ENCODE peak calls at places on chromosomes 16 and 17, in five cellular contexts. W, B, S, G and O are unnamed samples.

GRCh38 chr16:53546988-53547391 is 44.0 kb upstream of the AKTIP start:
- DNase-seq in W (no peak), B (no peak), G (no peak), S (peak; percentile 45), O (no peak)

GRCh38 chr17:336110-337021 is 16.2 kb downstream of the RPH3AL start:
- DNase-seq in S (no peak), G (peak; percentile 71), W (no peak), B (peak; percentile 80), O (no peak)

GRCh38 chr17:7817643-7817964 is 16.4 kb upstream of the KDM6B start:
- DNase-seq in W (no peak), G (no peak), B (no peak), S (no peak), O (no peak)

GRCh38 chr17:70029019-70029767 is 45.8 kb upstream of the KCNJ16 start:
- DNase-seq in G (no peak), S (no peak), B (no peak), W (no peak), O (no peak)

GRCh38 chr16:10922328-10923145 is 19.7 kb downstream of the DEXI start:
- DNase-seq in G (peak; percentile 80), S (no peak), B (peak; percentile 83), W (no peak), O (peak; percentile 54)

GRCh38 chr17:27466748-27467375 is 10.6 kb downstream of the KSR1 start:
- DNase-seq in G (no peak), S (no peak), B (no peak), W (no peak), O (no peak)

GRCh38 chr16:88387941-88388627 is 5.3 kb downstream of the ZNF469 start:
- DNase-seq in B (no peak), W (no peak), S (peak; percentile 29), G (no peak), O (peak; percentile 21)

GRCh38 chr16:17776888-17777287 is 306.1 kb upstream of the XYLT1 start:
- DNase-seq in S (no peak), B (no peak), G (no peak), W (no peak), O (no peak)

GRCh38 chr17:13562271-13562800 is 39.4 kb downstream of the HS3ST3A1 start:
- DNase-seq in S (peak; percentile 26), B (peak; percentile 60), W (no peak), G (peak; percentile 29), O (peak; percentile 94)

GRCh38 chr16:24540575-24541240 is 1.3 kb downstream of the RBBP6 start:
- DNase-seq in W (peak; percentile 72), S (peak; percentile 28), G (no peak), B (no peak), O (peak; percentile 34)

GRCh38 chr17:76506408-76507328 is 5.4 kb upstream of the RHBDF2 start:
- DNase-seq in B (peak; percentile 85), W (peak; percentile 90), S (peak; percentile 68), G (peak; percentile 93), O (peak; percentile 74)

GRCh38 chr17:57911021-57911420 is 44.2 kb downstream of the CUEDC1 start:
- DNase-seq in B (no peak), S (no peak), G (no peak), W (no peak), O (no peak)

GRCh38 chr16:88526008-88526905 is 43.9 kb upstream of the ZC3H18 start:
- DNase-seq in B (no peak), S (no peak), W (no peak), G (no peak), O (no peak)

GRCh38 chr17:73191443-73192218 is 1.2 kb upstream of the COG1 start:
- DNase-seq in W (peak; percentile 88), G (peak; percentile 44), S (peak; percentile 77), B (peak; percentile 65), O (peak; percentile 79)

GRCh38 chr16:58501242-58502131 is 1.5 kb downstream of the NDRG4 start:
- DNase-seq in W (peak; percentile 62), S (peak; percentile 20), G (no peak), B (no peak), O (no peak)

GRCh38 chr17:8467527-8467926 is 31.8 kb downstream of the NDEL1 start:
- DNase-seq in W (no peak), B (no peak), S (no peak), G (no peak), O (no peak)

GRCh38 chr16:88012360-88012759 is 61.1 kb downstream of the BANP start:
- DNase-seq in W (no peak), B (no peak), G (no peak), S (no peak), O (no peak)

GRCh38 chr17:79778504-79779087 is 648 bp downstream of the CBX2 start:
- DNase-seq in B (no peak), S (no peak), G (no peak), W (peak; percentile 65), O (peak; percentile 20)
- TF ChIP-seq CTCF in B (no peak), S (no peak), G (no peak), W (peak; percentile 58), O (no peak)

GRCh38 chr17:80984749-80985148 is 6.9 kb upstream of the CHMP6 start:
- DNase-seq in S (peak; percentile 61), B (no peak), G (no peak), W (no peak), O (peak; percentile 46)
- TF ChIP-seq CTCF in S (no peak), B (no peak), G (no peak), W (no peak), O (no peak)

GRCh38 chr17:33561935-33562334 is 268.8 kb upstream of the ASIC2 start:
- DNase-seq in G (no peak), W (no peak), B (no peak), S (no peak), O (no peak)

GRCh38 chr17:33560165-33560564 is 267.1 kb upstream of the ASIC2 start:
- DNase-seq in W (no peak), S (no peak), G (no peak), B (no peak), O (no peak)

GRCh38 chr17:33564146-33564545 is 271.1 kb upstream of the ASIC2 start:
- DNase-seq in S (no peak), G (no peak), W (no peak), B (no peak), O (no peak)

GRCh38 chr17:33560871-33561270 is 267.8 kb upstream of the ASIC2 start:
- DNase-seq in G (no peak), B (no peak), S (no peak), W (no peak), O (no peak)

DNA sequence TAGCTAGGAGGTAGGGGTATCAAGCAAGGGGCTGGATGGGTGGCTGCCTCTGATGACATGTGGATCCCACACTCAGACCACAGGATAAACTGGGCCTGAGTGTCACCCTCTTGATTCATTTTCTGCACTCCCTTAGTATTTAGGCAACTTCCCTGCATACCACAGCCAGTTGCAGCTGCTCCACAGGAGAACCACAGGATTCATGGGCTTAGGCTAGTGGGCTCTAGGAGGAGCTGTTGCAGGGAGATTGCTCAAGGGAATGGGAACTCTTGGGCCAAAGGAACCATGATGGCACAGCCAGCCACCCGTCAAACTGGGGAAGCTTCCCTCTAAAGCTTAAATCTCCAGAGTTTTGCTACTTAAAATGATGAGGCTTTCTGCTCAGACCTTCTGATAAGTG is 269.7 kb upstream of the ASIC2 start:
- DNase-seq in W (no peak), S (no peak), G (no peak), B (no peak), O (no peak)
- TF ChIP-seq CTCF in W (no peak), S (no peak), G (no peak), B (peak; percentile 10), O (no peak)

DNA sequence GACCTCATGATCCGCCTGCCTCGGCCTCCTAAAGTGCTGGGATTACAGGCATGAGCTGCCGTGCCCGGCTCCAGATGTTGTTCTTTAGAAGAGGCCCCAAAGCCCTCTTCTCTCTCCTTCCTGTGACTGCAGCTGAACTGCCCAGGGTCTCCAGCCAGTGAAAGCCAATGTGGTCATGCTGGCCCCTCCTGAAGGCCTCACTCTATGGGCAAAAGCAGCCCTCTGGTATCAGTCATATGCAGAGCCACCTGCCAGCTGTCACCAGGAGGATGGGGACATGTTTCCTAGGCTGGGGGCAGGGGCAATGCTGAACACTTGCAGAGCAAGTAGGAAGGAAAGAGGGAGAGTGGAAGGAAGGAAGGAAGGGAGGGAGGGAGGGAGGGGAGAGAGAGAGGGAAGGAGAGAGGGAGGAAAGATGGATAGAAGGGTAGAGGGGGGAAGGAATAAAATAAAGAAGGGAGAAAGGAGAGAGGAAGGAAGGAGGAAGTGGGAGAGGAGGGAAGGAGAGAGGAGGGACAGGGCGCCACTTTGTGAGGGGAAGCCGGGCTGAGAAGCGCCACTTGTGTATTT is 36.0 kb downstream of the SOCS3 start:
- DNase-seq in W (no peak), G (no peak), S (no peak), B (no peak), O (no peak)
- TF ChIP-seq CTCF in W (no peak), G (no peak), S (no peak), B (no peak), O (no peak)

GRCh38 chr17:17888821-17889220 is 52.0 kb upstream of the SREBF1 start:
- DNase-seq in G (no peak), S (no peak), W (no peak), B (no peak), O (no peak)
- TF ChIP-seq CTCF in G (no peak), S (no peak), W (no peak), B (no peak), O (no peak)

GRCh38 chr16:49701867-49702494 is 153.9 kb downstream of the ZNF423 start:
- DNase-seq in G (peak; percentile 27), W (no peak), S (no peak), B (no peak), O (no peak)

GRCh38 chr16:49703494-49703893 is 152.4 kb downstream of the ZNF423 start:
- DNase-seq in S (no peak), W (no peak), G (no peak), B (no peak), O (no peak)

GRCh38 chr16:49700928-49701685 is 154.8 kb downstream of the ZNF423 start:
- DNase-seq in B (no peak), S (no peak), W (no peak), G (no peak), O (no peak)

GRCh38 chr16:49706620-49707355 is 149.1 kb downstream of the ZNF423 start:
- DNase-seq in G (no peak), B (no peak), W (no peak), S (no peak), O (no peak)

GRCh38 chr16:49704586-49705155 is 151.2 kb downstream of the ZNF423 start:
- DNase-seq in G (no peak), S (no peak), B (no peak), W (peak; percentile 8), O (no peak)
- TF ChIP-seq CTCF in G (no peak), S (no peak), B (no peak), W (peak; percentile 51), O (no peak)

GRCh38 chr16:54942353-54942943 is 11.8 kb downstream of the IRX5 start:
- DNase-seq in B (no peak), S (no peak), G (no peak), W (peak; percentile 19), O (no peak)
- TF ChIP-seq CTCF in B (no peak), S (no peak), G (no peak), W (peak; percentile 53), O (no peak)